ENCODE peak calls at places on chromosomes 5 and 9, in nine cellular contexts. P, O, S, U, M, N, J, Y and H are unnamed samples.
A peak's percentile ranks its signal among the peaks of the same experiment; 100 is the strongest.

GRCh38 chr9:102700936-102701335 is 294.2 kb upstream of the CYLC2 start:
- DNase-seq in S (peak; percentile 67), Y (no peak), U (no peak), M (no peak), O (no peak), N (no peak), J (no peak), P (no peak), H (no peak)

GRCh38 chr9:116549061-116549664 is 137.9 kb upstream of the TRIM32 start:
- DNase-seq in U (peak; percentile 9), N (no peak), M (peak; percentile 97), O (no peak), S (peak; percentile 95), Y (peak; percentile 97), P (peak; percentile 99), J (no peak), H (peak; percentile 9)

GRCh38 chr9:17081814-17082213 is 53.0 kb upstream of the CNTLN start:
- DNase-seq in N (no peak), P (no peak), J (no peak), O (no peak), Y (no peak), U (no peak), M (no peak), S (no peak), H (no peak)

GRCh38 chr9:2761424-2761823 is 44.1 kb downstream of the KCNV2 start:
- DNase-seq in O (no peak), N (no peak), U (no peak), S (no peak), M (no peak), J (no peak), P (no peak), Y (no peak), H (no peak)

GRCh38 chr9:136901516-136902258 is 15.4 kb downstream of the TRAF2 start:
- DNase-seq in S (peak; percentile 80), J (peak; percentile 61), M (peak; percentile 48), U (peak; percentile 84), O (no peak), P (no peak), Y (peak; percentile 74), N (no peak), H (no peak)

GRCh38 chr5:15993334-15993733 is 186.3 kb downstream of the MARCHF11 start:
- DNase-seq in N (no peak), P (peak; percentile 27), M (peak; percentile 82), S (peak; percentile 90), U (no peak), J (no peak), O (no peak), Y (peak; percentile 41), H (no peak)

GRCh38 chr5:99866740-99867139 is 668.4 kb upstream of the FAM174A start:
- DNase-seq in S (no peak), J (no peak), U (no peak), Y (no peak), N (no peak), P (no peak), O (no peak), M (no peak), H (no peak)

GRCh38 chr5:134937547-134937946 is 30.2 kb upstream of the CATSPER3 start:
- DNase-seq in P (no peak), S (no peak), N (no peak), O (no peak), J (no peak), Y (no peak), U (no peak), M (no peak), H (no peak)

GRCh38 chr5:65037845-65038815 is 269.4 kb downstream of the CWC27 start:
- DNase-seq in P (no peak), M (no peak), Y (no peak), N (no peak), U (peak; percentile 12), O (no peak), J (no peak), S (peak; percentile 52), H (no peak)

GRCh38 chr5:108345541-108346171 is 36.2 kb downstream of the FBXL17 start:
- DNase-seq in J (no peak), O (peak; percentile 23), M (peak; percentile 54), U (no peak), P (peak; percentile 12), N (no peak), Y (peak; percentile 22), S (peak; percentile 70), H (no peak)

GRCh38 chr5:118236108-118236849 is 752.1 kb downstream of the DTWD2 start:
- DNase-seq in S (no peak), P (no peak), N (no peak), U (no peak), M (no peak), Y (no peak), O (no peak), J (no peak), H (no peak)

GRCh38 chr5:138603521-138603920 is 28.3 kb upstream of the HSPA9 start:
- DNase-seq in Y (no peak), O (no peak), N (no peak), P (no peak), J (peak; percentile 14), S (no peak), M (peak; percentile 75), U (peak; percentile 43), H (no peak)

GRCh38 chr5:88692979-88693932 is 189.7 kb downstream of the MEF2C start:
- DNase-seq in P (no peak), J (no peak), U (no peak), M (no peak), O (no peak), Y (no peak), N (no peak), S (no peak), H (no peak)

GRCh38 chr5:55176176-55176818 is 3.3 kb upstream of the CDC20B start:
- DNase-seq in M (peak; percentile 15), J (peak; percentile 17), O (no peak), Y (peak; percentile 15), P (peak; percentile 34), S (peak; percentile 80), N (no peak), U (peak; percentile 37), H (no peak)

GRCh38 chr5:149015126-149015525 is 47.7 kb downstream of the SH3TC2 start:
- DNase-seq in P (no peak), U (no peak), S (no peak), M (no peak), N (no peak), O (no peak), Y (no peak), J (no peak), H (no peak)

GRCh38 chr9:134477342-134477925 is 151.2 kb downstream of the RXRA start:
- DNase-seq in Y (no peak), N (no peak), M (no peak), S (no peak), U (no peak), J (no peak), P (no peak), O (no peak), H (no peak)

GRCh38 chr9:117772960-117773359 is 68.8 kb downstream of the TLR4 start:
- DNase-seq in M (peak; percentile 78), P (peak; percentile 73), Y (peak; percentile 78), U (no peak), S (peak; percentile 55), N (no peak), O (no peak), J (no peak), H (no peak)

GRCh38 chr9:123851851-123852250 is 78.1 kb downstream of the DENND1A start:
- DNase-seq in M (no peak), O (no peak), J (no peak), S (no peak), P (no peak), Y (no peak), U (no peak), N (no peak), H (no peak)

GRCh38 chr5:58236498-58236897 is 223.4 kb downstream of the PLK2 start:
- DNase-seq in O (no peak), J (no peak), M (no peak), U (no peak), N (no peak), P (no peak), S (no peak), Y (no peak), H (no peak)

GRCh38 chr9:8863886-8864881 is 1064.6 kb upstream of the DMAC1 start:
- DNase-seq in S (no peak), O (no peak), P (no peak), J (no peak), N (no peak), U (no peak), M (peak; percentile 9), Y (no peak), H (no peak)

GRCh38 chr9:115133649-115134048 is 15.7 kb upstream of the TNC start:
- DNase-seq in P (peak; percentile 90), N (no peak), O (no peak), S (peak; percentile 87), J (no peak), Y (peak; percentile 79), M (peak; percentile 90), U (no peak), H (no peak)

GRCh38 chr5:27276119-27276518 is 237.7 kb upstream of the CDH9 start:
- DNase-seq in J (no peak), O (no peak), S (no peak), N (no peak), P (no peak), M (no peak), U (no peak), Y (no peak), H (no peak)

GRCh38 chr5:141672071-141672855 is 9.8 kb downstream of the ARAP3 start:
- DNase-seq in Y (no peak), J (no peak), P (no peak), N (no peak), U (no peak), O (no peak), S (no peak), M (no peak), H (no peak)

GRCh38 chr5:19891658-19892057 is 96.3 kb downstream of the CDH18 start:
- DNase-seq in Y (no peak), O (no peak), J (no peak), U (no peak), M (peak; percentile 62), P (peak; percentile 20), N (no peak), S (peak; percentile 65), H (no peak)

GRCh38 chr9:12817702-12818101 is 42.9 kb downstream of the LURAP1L start:
- DNase-seq in Y (no peak), M (peak; percentile 59), U (no peak), S (peak; percentile 58), J (no peak), P (no peak), O (no peak), N (no peak), H (no peak)

GRCh38 chr9:21961569-21961968 is 32.6 kb downstream of the CDKN2A start:
- DNase-seq in S (no peak), Y (no peak), M (peak; percentile 38), O (no peak), P (no peak), J (no peak), N (no peak), U (no peak), H (no peak)

GRCh38 chr9:123772967-123773366 is 157.0 kb downstream of the DENND1A start:
- DNase-seq in P (no peak), O (no peak), Y (no peak), U (no peak), J (no peak), N (no peak), S (no peak), M (no peak), H (no peak)

GRCh38 chr5:88092358-88092757 is 176.3 kb downstream of the TMEM161B start:
- DNase-seq in S (peak; percentile 12), U (no peak), O (no peak), Y (no peak), J (no peak), M (no peak), P (no peak), N (no peak), H (no peak)

GRCh38 chr9:23728736-23729135 is 97.3 kb downstream of the ELAVL2 start:
- DNase-seq in S (no peak), N (no peak), U (no peak), P (no peak), Y (no peak), M (no peak), O (no peak), J (no peak), H (no peak)

GRCh38 chr9:100322954-100323536 is 29.7 kb downstream of the TEX10 start:
- DNase-seq in S (peak; percentile 61), O (peak; percentile 12), Y (peak; percentile 40), M (peak; percentile 49), N (no peak), J (no peak), P (peak; percentile 10), U (peak; percentile 26), H (no peak)